ENCODE peak calls at places on chromosomes 13 and 19, in nine cellular contexts. G is glutamatergic neuron, H is cardiac fibroblast, L is endodermal cell, U is AG04450, D is neural progenitor cell, V is mammary epithelial cell, N is upper lobe of left lung, M is transverse colon. S is an unnamed sample.

GRCh38 chr19:5225486-5226345 is 114.9 kb downstream of the PTPRS start:
- DNase-seq in H (no peak), U (no peak), D (peak), M (no peak), G (peak), L (peak), N (no peak), V (no peak), S (no peak)

GRCh38 chr13:114118763-114119123 is 13.7 kb downstream of the RASA3 start:
- DNase-seq in M (no peak), L (no peak), G (peak), N (no peak), H (peak), U (no peak), V (no peak), D (no peak), S (no peak)

GRCh38 chr13:107753286-107753685 is 462.1 kb downstream of the LIG4 start:
- DNase-seq in N (no peak), U (no peak), H (peak), V (no peak), L (no peak), G (no peak), D (no peak), M (no peak), S (no peak)

GRCh38 chr13:80215368-80215767 is 125.6 kb downstream of the SPRY2 start:
- DNase-seq in N (no peak), H (peak), U (peak), L (no peak), M (no peak), V (no peak), D (no peak), G (no peak), S (no peak)

GRCh38 chr13:40480012-40480914 is 186.2 kb downstream of the FOXO1 start:
- DNase-seq in L (no peak), N (no peak), U (no peak), H (no peak), D (no peak), V (no peak), M (no peak), G (no peak), S (no peak)

GRCh38 chr19:46000497-46001246 is 5.4 kb downstream of the CCDC61 start:
- DNase-seq in M (peak), N (no peak), H (no peak), V (no peak), L (peak), U (no peak), G (peak), D (peak), S (peak)

GRCh38 chr19:53007200-53008054 is 6.3 kb upstream of the ERVV-1 start:
- DNase-seq in V (no peak), M (no peak), N (no peak), H (no peak), U (no peak), D (no peak), G (no peak), L (no peak), S (no peak)

GRCh38 chr13:29457299-29457698 is 138.2 kb downstream of the SLC7A1 start:
- DNase-seq in U (no peak), L (no peak), D (no peak), N (no peak), H (peak), V (peak), M (no peak), G (no peak), S (no peak)

GRCh38 chr13:19596960-19597361 is 35.6 kb upstream of the TPTE2 start:
- DNase-seq in U (no peak), G (no peak), L (no peak), M (no peak), N (no peak), H (peak), V (peak), D (no peak), S (no peak)

GRCh38 chr13:35854286-35854685 is 276.9 kb downstream of the DCLK1 start:
- DNase-seq in V (no peak), L (no peak), H (no peak), D (no peak), N (no peak), G (no peak), U (no peak), M (no peak), S (no peak)

GRCh38 chr19:46017095-46017429 is 5.8 kb downstream of the PGLYRP1 start:
- DNase-seq in L (no peak), G (no peak), V (no peak), M (no peak), N (no peak), D (no peak), H (no peak), U (no peak), S (no peak)

GRCh38 chr19:44702551-44703176 is 3.7 kb downstream of the CEACAM16 start:
- DNase-seq in H (no peak), N (no peak), V (no peak), L (no peak), U (no peak), D (no peak), M (no peak), G (no peak), S (no peak)

GRCh38 chr19:46722421-46723022 is 5.6 kb upstream of the PRKD2 start:
- DNase-seq in H (no peak), M (no peak), V (no peak), U (no peak), D (no peak), L (no peak), G (no peak), N (no peak), S (peak)

GRCh38 chr19:32771596-32771995 is 52.0 kb downstream of the TDRD12 start:
- DNase-seq in V (no peak), H (no peak), G (no peak), U (no peak), M (no peak), L (no peak), D (no peak), N (no peak), S (no peak)

GRCh38 chr19:14061081-14061749 is 661 bp downstream of the PALM3 start:
- DNase-seq in L (no peak), M (no peak), N (no peak), G (no peak), V (no peak), U (no peak), D (no peak), H (no peak), S (no peak)

GRCh38 chr13:102721800-102722231 is 27.0 kb upstream of the METTL21C start:
- DNase-seq in D (no peak), M (no peak), V (no peak), G (no peak), U (no peak), N (no peak), H (peak), L (no peak), S (no peak)

GRCh38 chr13:39364797-39365468 is 238.1 kb downstream of the LHFPL6 start:
- DNase-seq in N (no peak), M (no peak), D (peak), H (no peak), L (no peak), G (no peak), U (no peak), V (peak), S (no peak)

GRCh38 chr19:6877766-6878165 is 9.6 kb upstream of the ADGRE1 start:
- DNase-seq in D (no peak), G (no peak), U (no peak), H (no peak), V (no peak), L (no peak), M (no peak), N (no peak), S (no peak)

GRCh38 chr13:59771272-59771671 is 392.5 kb downstream of the DIAPH3 start:
- DNase-seq in U (no peak), V (no peak), N (no peak), M (no peak), G (no peak), D (peak), L (no peak), H (peak), S (no peak)
- TF ChIP-seq CTCF in U (peak), V (peak), N (peak), M (peak), G (no peak), D (peak), L (peak), H (peak), S (no peak)

GRCh38 chr19:19552811-19553210 is 14.7 kb downstream of the CILP2 start:
- DNase-seq in L (peak), U (no peak), V (no peak), M (peak), G (peak), N (peak), H (peak), D (peak), S (no peak)
- TF ChIP-seq CTCF in L (peak), U (peak), V (peak), M (peak), G (peak), N (peak), H (peak), D (peak), S (no peak)

GRCh38 chr19:49866933-49867782 is at the start of gene PNKP:
- DNase-seq in V (peak), D (peak), N (peak), H (peak), G (peak), L (peak), U (peak), M (peak), S (peak)
- TF ChIP-seq CTCF in V (no peak), D (no peak), N (no peak), H (no peak), G (no peak), L (peak), U (no peak), M (no peak), S (no peak)

DNA sequence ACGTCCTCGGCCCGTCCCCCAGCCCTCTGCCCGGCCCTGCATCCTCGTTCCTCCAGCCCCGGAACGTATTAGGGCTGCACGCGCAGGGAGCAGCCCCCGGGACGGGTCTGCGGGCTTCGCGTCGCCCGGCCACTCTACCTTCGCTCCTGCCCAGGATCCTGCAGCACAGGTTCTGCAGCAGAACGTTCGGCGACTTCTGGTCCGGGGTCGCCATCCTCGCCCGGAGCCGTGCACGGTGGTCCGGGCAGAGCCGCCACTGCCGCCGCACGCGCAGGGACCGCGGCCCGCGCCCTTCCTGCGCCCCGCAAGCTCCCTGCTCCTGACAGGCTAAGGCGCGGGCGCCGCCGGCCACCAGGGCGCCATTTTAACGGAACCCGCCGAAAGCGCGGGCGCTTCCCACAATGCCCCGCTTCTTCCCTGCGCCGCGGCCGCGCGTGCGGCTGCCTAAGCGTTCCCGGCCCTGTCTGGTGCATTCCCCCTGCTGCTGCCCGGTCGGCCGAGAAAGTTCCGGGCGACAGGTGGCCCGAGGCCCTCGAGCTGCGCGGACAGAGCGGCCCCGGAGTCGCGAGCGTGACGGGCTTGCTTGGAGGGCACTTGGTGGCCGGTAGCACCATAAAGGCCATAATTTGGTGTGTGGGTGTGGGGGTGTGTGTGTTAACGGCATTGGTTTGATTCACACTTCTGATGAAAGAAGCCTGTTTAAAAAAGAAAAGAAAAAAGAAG is at the start of gene TUBGCP3:
- DNase-seq in N (peak), G (peak), M (peak), H (peak), D (peak), L (peak), V (peak), U (peak), S (peak)
- TF ChIP-seq CTCF in N (no peak), G (no peak), M (no peak), H (no peak), D (peak), L (peak), V (no peak), U (no peak), S (no peak)

GRCh38 chr13:60260440-60260839 is 96.7 kb upstream of the DIAPH3 start:
- DNase-seq in G (no peak), N (no peak), U (no peak), L (peak), H (no peak), V (no peak), D (peak), M (no peak), S (no peak)
- TF ChIP-seq CTCF in G (no peak), N (no peak), U (peak), L (peak), H (no peak), V (no peak), D (peak), M (no peak), S (no peak)

GRCh38 chr19:34171539-34171876 is 796 bp upstream of the LSM14A start:
- DNase-seq in U (peak), N (no peak), D (no peak), M (no peak), G (no peak), H (peak), L (no peak), V (peak), S (no peak)
- TF ChIP-seq CTCF in U (no peak), N (no peak), D (no peak), M (no peak), G (no peak), H (no peak), L (no peak), V (no peak), S (no peak)

DNA sequence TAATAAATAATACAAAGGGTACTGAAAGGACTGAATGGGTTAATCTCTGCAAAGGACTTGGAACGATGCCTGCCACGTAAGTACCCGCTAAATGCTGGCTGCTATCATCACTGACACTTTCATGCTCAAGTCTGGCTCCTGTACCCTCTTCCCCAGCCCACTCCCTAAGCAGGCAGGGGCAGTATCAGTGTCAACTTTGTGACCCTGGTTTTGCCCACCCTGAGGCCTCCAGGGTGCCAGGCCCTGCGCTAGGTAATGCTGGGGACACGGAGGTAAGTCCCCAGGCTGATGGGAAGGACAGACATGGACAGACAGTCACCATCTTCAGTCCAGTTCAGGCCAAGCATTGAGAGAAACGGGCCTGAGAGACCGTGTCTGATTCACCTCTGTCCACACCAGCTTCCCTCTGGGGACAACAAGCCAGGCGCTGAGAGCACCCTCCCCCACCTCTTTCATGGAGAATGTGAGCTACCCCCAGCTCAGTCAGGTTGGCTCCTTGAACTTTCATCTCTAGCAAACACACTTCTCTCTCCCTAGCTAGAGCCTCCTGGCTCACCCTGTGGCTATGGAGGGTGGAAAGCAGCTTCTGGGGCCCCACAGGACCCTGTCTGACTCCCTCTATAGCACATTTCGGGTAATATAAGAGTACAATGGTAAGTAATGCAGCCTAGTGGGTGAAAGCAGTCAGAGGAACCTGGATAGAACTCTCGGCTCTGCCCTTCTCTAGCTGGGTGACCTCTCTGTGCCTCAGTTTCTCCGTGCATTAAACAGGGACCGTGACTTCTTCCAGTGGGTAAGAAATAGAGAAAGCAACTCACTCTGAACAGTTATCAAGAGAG is 758 bp downstream of the ETFB start:
- DNase-seq in L (peak), M (peak), U (no peak), G (no peak), V (peak), N (no peak), D (no peak), H (peak), S (peak)
- TF ChIP-seq CTCF in L (no peak), M (no peak), U (no peak), G (no peak), V (no peak), N (no peak), D (no peak), H (peak), S (no peak)

DNA sequence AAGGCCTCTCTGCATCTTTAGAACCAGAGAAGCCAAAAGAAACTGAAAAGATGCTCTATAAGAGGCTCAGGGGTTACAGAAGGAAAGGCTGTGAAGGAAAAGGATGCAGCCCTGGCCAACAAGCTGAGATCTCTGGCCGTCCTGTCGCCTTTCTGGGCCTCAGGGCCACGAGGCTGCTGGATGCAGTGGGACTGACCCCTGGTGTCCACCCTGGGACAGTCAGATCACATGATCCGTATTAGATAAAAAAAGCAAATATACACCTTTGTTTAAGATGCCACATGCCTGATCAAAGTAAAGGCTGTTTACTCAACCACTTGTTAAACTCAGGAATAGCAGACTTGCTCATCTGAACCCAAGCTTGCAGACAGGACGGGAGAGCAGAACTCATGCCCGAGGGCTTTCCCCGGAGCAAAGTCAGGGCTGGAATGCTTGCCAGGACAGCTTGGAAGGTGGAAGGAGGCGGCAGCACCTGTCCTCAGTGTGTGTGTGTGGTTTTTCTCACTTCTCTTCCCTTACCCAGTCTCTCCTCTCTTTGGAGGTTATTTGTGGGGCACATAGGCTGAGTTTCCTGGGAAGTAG is 206.5 kb upstream of the TSHZ3 start:
- DNase-seq in D (no peak), H (no peak), G (no peak), N (peak), L (no peak), V (no peak), M (no peak), U (no peak), S (no peak)
- TF ChIP-seq CTCF in D (no peak), H (no peak), G (no peak), N (no peak), L (peak), V (no peak), M (no peak), U (no peak), S (no peak)

DNA sequence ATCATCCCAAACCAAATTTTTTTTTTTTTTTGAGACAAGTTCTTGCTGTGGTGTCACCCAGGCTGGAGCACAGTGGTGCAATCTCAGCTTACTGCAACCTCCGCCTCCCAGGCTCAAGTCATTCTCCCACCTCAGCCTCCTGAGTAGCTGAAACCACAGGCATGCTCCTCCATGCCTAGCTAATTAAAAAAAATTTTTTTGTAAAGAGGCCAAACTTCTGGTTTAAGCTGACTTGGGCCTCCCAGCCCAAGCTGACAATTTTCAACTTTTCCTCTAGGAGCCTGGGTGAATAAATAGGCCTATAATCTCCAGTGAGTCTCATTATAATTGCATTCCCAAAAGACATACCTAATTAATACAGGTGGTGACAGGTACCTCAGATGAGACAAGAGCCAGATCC is 22.1 kb upstream of the OLFM2 start:
- DNase-seq in D (no peak), L (no peak), N (no peak), V (peak), H (peak), M (no peak), U (peak), G (no peak), S (no peak)
- TF ChIP-seq CTCF in D (no peak), L (no peak), N (no peak), V (no peak), H (no peak), M (no peak), U (no peak), G (no peak), S (no peak)